ENCODE peak calls at places on chromosome 5, in five cellular contexts. H, G, C, L and X are unnamed samples.

GRCh38 chr5:1322955-1323802 is 21.7 kb downstream of the CLPTM1L start:
- DNase-seq in H (no peak), G (no peak), C (no peak), L (no peak), X (peak)

GRCh38 chr5:175718401-175719108 is 60.7 kb downstream of the HRH2 start:
- DNase-seq in H (peak), G (no peak), C (no peak), L (peak), X (no peak)

GRCh38 chr5:113171520-113171919 is 194.9 kb downstream of the DCP2 start:
- DNase-seq in H (no peak), G (no peak), C (no peak), L (no peak), X (no peak)

GRCh38 chr5:67971223-67971830 is 244.2 kb upstream of the PIK3R1 start:
- DNase-seq in H (peak), G (no peak), C (no peak), L (peak), X (peak)

GRCh38 chr5:176768174-176768970 is 42.0 kb upstream of the UNC5A start:
- DNase-seq in H (no peak), G (no peak), C (no peak), L (no peak), X (peak)

GRCh38 chr5:160342413-160342941 is 27.9 kb downstream of the C1QTNF2 start:
- DNase-seq in H (no peak), G (no peak), C (no peak), L (peak), X (no peak)

GRCh38 chr5:172509405-172509781 is 55.1 kb upstream of the SH3PXD2B start:
- DNase-seq in H (peak), G (no peak), C (no peak), L (no peak), X (peak)

GRCh38 chr5:96330532-96331140 is 102.4 kb downstream of the PCSK1 start:
- DNase-seq in H (no peak), G (no peak), C (no peak), L (no peak), X (no peak)

GRCh38 chr5:35470866-35471265 is 146.8 kb upstream of the SPEF2 start:
- DNase-seq in H (no peak), G (no peak), C (no peak), L (peak), X (no peak)

GRCh38 chr5:81420039-81420667 is 26.2 kb upstream of the ACOT12 start:
- DNase-seq in H (no peak), G (no peak), C (no peak), L (peak), X (no peak)

GRCh38 chr5:51661646-51662265 is 278.5 kb downstream of the ISL1 start:
- DNase-seq in H (no peak), G (no peak), C (no peak), L (no peak), X (no peak)

GRCh38 chr5:179776413-179776938 is 17.3 kb upstream of the LTC4S start:
- DNase-seq in H (no peak), G (no peak), C (no peak), L (no peak), X (no peak)

GRCh38 chr5:180335614-180336233 is 17.4 kb downstream of the GFPT2 start:
- DNase-seq in H (no peak), G (no peak), C (no peak), L (no peak), X (no peak)